ENCODE peak calls at places on chromosome 4, in six cellular contexts. T is dorsolateral prefrontal cortex, O is HFFc6, S is AG04449, B is spleen, N is brain microvascular endothelial cell. W is an unnamed sample.

GRCh38 chr4:119728185-119728584 is 99.6 kb upstream of the PDE5A start:
- DNase-seq in B (no peak), N (no peak), O (no peak), T (no peak), S (no peak), W (no peak)

GRCh38 chr4:86706923-86707597 is 112.9 kb downstream of the PTPN13 start:
- DNase-seq in N (no peak), T (no peak), O (no peak), S (no peak), B (no peak), W (no peak)

GRCh38 chr4:153759407-153760226 is at the start of gene RNF175:
- DNase-seq in S (no peak), B (peak), N (no peak), T (no peak), O (no peak), W (peak)

GRCh38 chr4:8836664-8837171 is 34.9 kb downstream of the HMX1 start:
- DNase-seq in S (no peak), T (peak), O (no peak), N (no peak), B (no peak), W (no peak)

GRCh38 chr4:85756938-85757337 is 282.0 kb downstream of the ARHGAP24 start:
- DNase-seq in B (no peak), T (no peak), S (no peak), O (peak), N (peak), W (no peak)

GRCh38 chr4:88489100-88489761 is 32.3 kb downstream of the HERC5 start:
- DNase-seq in N (no peak), B (no peak), S (no peak), T (no peak), O (no peak), W (no peak)

GRCh38 chr4:115871596-115871995 is 758.2 kb upstream of the NDST4 start:
- DNase-seq in N (no peak), O (no peak), B (no peak), S (no peak), T (no peak), W (no peak)

GRCh38 chr4:125317526-125317880 is 2.7 kb downstream of the FAT4 start:
- DNase-seq in B (peak), S (no peak), O (no peak), N (peak), T (peak), W (peak)

GRCh38 chr4:125833-126232 is 1.5 kb downstream of the ZNF718 start:
- DNase-seq in N (no peak), S (no peak), B (no peak), T (no peak), O (no peak), W (peak)

GRCh38 chr4:173214661-173215060 is 46.0 kb downstream of the GALNT7 start:
- DNase-seq in B (no peak), O (no peak), S (no peak), T (no peak), N (no peak), W (no peak)

GRCh38 chr4:163606885-163607284 is 112.4 kb downstream of the TMA16 start:
- DNase-seq in S (no peak), T (no peak), B (no peak), N (no peak), O (no peak), W (no peak)

GRCh38 chr4:145909331-145909730 is 29.3 kb downstream of the ZNF827 start:
- DNase-seq in N (no peak), O (no peak), B (peak), T (peak), S (no peak), W (no peak)

GRCh38 chr4:158147151-158147550 is 25.7 kb downstream of the GASK1B start:
- DNase-seq in S (no peak), O (no peak), B (no peak), N (no peak), T (no peak), W (no peak)

GRCh38 chr4:15694431-15694830 is 8.4 kb upstream of the BST1 start:
- DNase-seq in S (no peak), N (no peak), T (no peak), O (no peak), B (no peak), W (no peak)

GRCh38 chr4:119230288-119230687 is 17.8 kb downstream of the USP53 start:
- DNase-seq in S (no peak), B (no peak), T (no peak), N (no peak), O (no peak), W (no peak)

GRCh38 chr4:147640331-147640730 is 23.1 kb downstream of the TMEM184C start:
- DNase-seq in N (no peak), B (no peak), T (no peak), S (peak), O (peak), W (no peak)

GRCh38 chr4:177401658-177402273 is 40.5 kb downstream of the AGA start:
- DNase-seq in B (no peak), N (no peak), S (no peak), T (no peak), O (no peak), W (no peak)

GRCh38 chr4:140233811-140234696 is 80.1 kb upstream of the MAML3 start:
- DNase-seq in N (peak), T (no peak), S (no peak), B (no peak), O (peak), W (peak)

GRCh38 chr4:83282049-83282535 is 2.5 kb downstream of the COQ2 start:
- DNase-seq in S (no peak), O (peak), N (peak), T (no peak), B (no peak), W (peak)

GRCh38 chr4:8085491-8086479 is 72.8 kb downstream of the ABLIM2 start:
- DNase-seq in O (no peak), S (no peak), T (no peak), N (no peak), B (no peak), W (no peak)

GRCh38 chr4:168832746-168833575 is 177.1 kb downstream of the CBR4 start:
- DNase-seq in B (peak), S (no peak), N (no peak), O (peak), T (peak), W (peak)

GRCh38 chr4:189049682-189050081 is 891.0 kb upstream of the FRG1 start:
- DNase-seq in T (no peak), O (no peak), N (no peak), B (no peak), S (no peak), W (no peak)

GRCh38 chr4:87133183-87133582 is 87.2 kb downstream of the KLHL8 start:
- DNase-seq in S (no peak), B (no peak), O (no peak), N (no peak), T (no peak), W (no peak)

GRCh38 chr4:139528377-139529005 is 27.5 kb downstream of the SETD7 start:
- DNase-seq in B (no peak), O (peak), N (peak), S (peak), T (no peak), W (peak)

GRCh38 chr4:54218736-54219135 is 10.4 kb upstream of the PDGFRA start:
- DNase-seq in T (no peak), S (no peak), O (no peak), N (no peak), B (no peak), W (no peak)

GRCh38 chr4:113584407-113585150 is 177.0 kb downstream of the CAMK2D start:
- DNase-seq in N (peak), T (no peak), S (no peak), O (peak), B (no peak), W (no peak)

GRCh38 chr4:57156242-57156990 is 46.2 kb upstream of the IGFBP7 start:
- DNase-seq in S (no peak), N (no peak), B (no peak), T (no peak), O (peak), W (no peak)

GRCh38 chr4:101357751-101358150 is 10.4 kb upstream of the PPP3CA start:
- DNase-seq in O (no peak), N (peak), S (no peak), T (no peak), B (no peak), W (no peak)

GRCh38 chr4:25367004-25367621 is 9.9 kb upstream of the ANAPC4 start:
- DNase-seq in T (no peak), S (no peak), N (no peak), B (no peak), O (peak), W (no peak)

GRCh38 chr4:25312496-25313193 is at the start of gene ZCCHC4:
- DNase-seq in O (peak), N (peak), S (peak), T (peak), B (peak), W (peak)

GRCh38 chr4:8780596-8781368 is 90.9 kb downstream of the HMX1 start:
- DNase-seq in B (no peak), T (no peak), N (no peak), S (no peak), O (no peak), W (no peak)

GRCh38 chr4:146165840-146166239 is 9.7 kb upstream of the LSM6 start:
- DNase-seq in N (peak), B (no peak), O (peak), S (peak), T (no peak), W (no peak)

GRCh38 chr4:24278693-24279092 is 305.7 kb downstream of the DHX15 start:
- DNase-seq in S (no peak), T (no peak), O (no peak), B (no peak), N (peak), W (no peak)

GRCh38 chr4:179097741-179098140 is 1655.5 kb upstream of the AGA start:
- DNase-seq in N (no peak), B (no peak), O (no peak), S (no peak), T (no peak), W (no peak)

GRCh38 chr4:104964387-104965175 is 182.1 kb upstream of the TET2 start:
- DNase-seq in T (no peak), N (no peak), O (no peak), B (no peak), S (no peak), W (no peak)

GRCh38 chr4:8451440-8452182 is 11.0 kb downstream of the TRMT44 start:
- DNase-seq in O (no peak), S (no peak), T (no peak), N (no peak), B (no peak), W (no peak)

GRCh38 chr4:173835863-173836262 is 305.8 kb upstream of the HAND2 start:
- DNase-seq in B (no peak), O (no peak), S (no peak), N (peak), T (no peak), W (no peak)

GRCh38 chr4:10172278-10173038 is 55.9 kb upstream of the WDR1 start:
- DNase-seq in T (no peak), O (no peak), B (no peak), N (no peak), S (no peak), W (no peak)

GRCh38 chr4:10171055-10171454 is 54.5 kb upstream of the WDR1 start:
- DNase-seq in T (no peak), B (no peak), S (no peak), O (no peak), N (no peak), W (no peak)

GRCh38 chr4:10173754-10174749 is 57.5 kb upstream of the WDR1 start:
- DNase-seq in O (no peak), S (no peak), B (no peak), N (no peak), T (no peak), W (no peak)

GRCh38 chr4:10175626-10176025 is 59.0 kb upstream of the WDR1 start:
- DNase-seq in B (no peak), N (peak), O (no peak), T (no peak), S (no peak), W (no peak)

GRCh38 chr4:10173039-10173753 is 56.6 kb upstream of the WDR1 start:
- DNase-seq in O (peak), T (no peak), N (peak), B (no peak), S (no peak), W (no peak)
- TF ChIP-seq CTCF in O (peak), T (no peak), N (no peak), B (no peak), S (no peak), W (no peak)

GRCh38 chr4:6884341-6884870 is 25.2 kb upstream of the TBC1D14 start:
- DNase-seq in N (no peak), T (no peak), O (no peak), B (no peak), S (no peak), W (no peak)

GRCh38 chr4:6888506-6889071 is 21.0 kb upstream of the TBC1D14 start:
- DNase-seq in T (no peak), B (no peak), S (no peak), O (no peak), N (no peak), W (no peak)

GRCh38 chr4:6887591-6888371 is 21.8 kb upstream of the TBC1D14 start:
- DNase-seq in S (no peak), B (peak), T (no peak), O (no peak), N (peak), W (no peak)

GRCh38 chr4:6886886-6887285 is 22.7 kb upstream of the TBC1D14 start:
- DNase-seq in O (no peak), N (no peak), S (no peak), T (no peak), B (no peak), W (no peak)

DNA sequence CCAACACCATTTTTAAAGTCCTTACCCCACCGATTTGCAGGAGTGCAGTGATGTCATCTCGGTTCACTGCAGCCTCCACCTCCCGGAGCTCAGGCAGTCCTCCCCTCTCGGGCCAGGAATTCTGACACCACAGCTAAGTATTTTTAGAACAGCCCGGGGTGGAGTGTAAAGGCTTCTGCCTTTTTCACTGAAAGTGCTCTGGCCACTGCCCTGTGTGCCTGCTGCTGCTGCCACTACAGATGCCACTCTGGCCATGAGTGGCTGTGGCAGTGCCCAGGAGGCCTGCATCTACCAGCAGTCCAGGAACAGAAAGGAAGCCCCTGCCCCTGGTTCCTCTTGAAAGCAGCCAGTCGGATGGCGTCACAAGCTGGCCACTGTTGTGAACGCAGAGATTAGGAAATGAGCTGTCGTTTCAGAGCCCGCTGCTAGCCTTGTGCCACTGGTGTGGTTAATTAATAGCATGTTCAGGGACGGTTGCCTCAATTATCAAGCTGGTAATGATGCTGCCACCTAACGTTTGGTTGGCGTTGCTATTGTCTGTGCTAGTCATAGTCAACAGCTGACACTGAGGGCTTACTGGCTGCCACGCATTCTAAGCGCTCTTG is 23.6 kb upstream of the TBC1D14 start:
- DNase-seq in T (peak), O (peak), N (peak), S (no peak), B (peak), W (peak)
- TF ChIP-seq CTCF in T (peak), O (peak), N (peak), S (peak), B (peak), W (peak)

DNA sequence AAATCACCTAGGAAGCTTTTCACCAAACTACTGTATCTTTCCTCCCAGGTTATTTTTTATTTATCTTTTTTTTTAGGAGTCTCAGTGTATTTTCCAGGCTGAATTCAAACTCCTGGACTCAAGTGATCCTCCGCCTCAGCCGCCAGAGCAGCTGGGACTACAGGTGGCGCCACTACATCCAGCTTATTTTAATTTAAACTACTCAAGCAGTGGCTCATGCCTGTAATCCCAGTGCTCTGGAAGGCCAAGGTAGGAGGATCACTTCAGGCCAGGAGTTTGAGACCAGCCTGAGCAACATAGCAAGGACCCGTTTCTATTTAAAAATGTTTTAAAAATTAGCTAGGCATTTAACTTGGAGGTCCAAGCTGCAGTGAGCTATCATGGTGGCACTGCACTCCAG is 37.8 kb downstream of the LEF1 start:
- DNase-seq in B (no peak), T (no peak), O (no peak), N (no peak), S (no peak), W (no peak)
- TF ChIP-seq CTCF in B (no peak), T (no peak), O (peak), N (peak), S (no peak), W (peak)

GRCh38 chr4:63526251-63526650 is 883.0 kb downstream of the TECRL start:
- DNase-seq in B (no peak), O (no peak), N (no peak), S (no peak), T (no peak), W (no peak)

GRCh38 chr4:63524764-63525163 is 884.5 kb downstream of the TECRL start:
- DNase-seq in B (no peak), N (no peak), T (no peak), S (no peak), O (no peak), W (no peak)

GRCh38 chr4:63528592-63528991 is 880.7 kb downstream of the TECRL start:
- DNase-seq in B (no peak), O (no peak), T (no peak), N (no peak), S (no peak), W (no peak)

GRCh38 chr4:63529581-63529980 is 879.7 kb downstream of the TECRL start:
- DNase-seq in T (no peak), B (no peak), O (no peak), S (no peak), N (no peak), W (no peak)
- TF ChIP-seq CTCF in T (no peak), B (no peak), O (no peak), S (no peak), N (no peak), W (no peak)

GRCh38 chr4:71113294-71113693 is 119.8 kb downstream of the DCK start:
- DNase-seq in O (no peak), S (no peak), T (no peak), N (no peak), B (no peak), W (no peak)
- TF ChIP-seq CTCF in O (peak), S (no peak), T (no peak), N (peak), B (no peak), W (peak)

GRCh38 chr4:160414516-160414915 is 1311.6 kb downstream of the RAPGEF2 start:
- DNase-seq in O (no peak), N (no peak), S (no peak), B (no peak), T (no peak), W (no peak)
- TF ChIP-seq CTCF in O (no peak), N (no peak), S (no peak), B (no peak), T (no peak), W (no peak)

GRCh38 chr4:185317880-185318279 is 77.8 kb downstream of the LRP2BP start:
- DNase-seq in B (no peak), N (no peak), S (no peak), O (no peak), T (no peak), W (no peak)
- TF ChIP-seq CTCF in B (no peak), N (peak), S (no peak), O (peak), T (no peak), W (no peak)

W was measured in activated CD8-positive, alpha-beta T cell treated with anti-CD3 and anti-CD28 coated beads for 36 hours.